ENCODE peak calls at places on chromosome 12, in six cellular contexts. B, W, M, O, Q and H are unnamed samples.

GRCh38 chr12:53299101-53299453 is 418 bp upstream of the MYG1 start:
- DNase-seq in B (peak; percentile 60), W (peak; percentile 74), M (peak; percentile 47), O (no peak), Q (no peak), H (no peak)

GRCh38 chr12:119075918-119076317 is 94.6 kb downstream of the SRRM4 start:
- DNase-seq in B (no peak), W (no peak), M (no peak), O (no peak), Q (no peak), H (no peak)

GRCh38 chr12:70948976-70949336 is 28.4 kb upstream of the PTPRR start:
- DNase-seq in B (no peak), W (no peak), M (no peak), O (no peak), Q (no peak), H (no peak)

GRCh38 chr12:58364389-58365086 is 423.2 kb downstream of the ATP23 start:
- DNase-seq in B (peak; percentile 49), W (peak; percentile 100), M (no peak), O (no peak), Q (no peak), H (no peak)

GRCh38 chr12:32197421-32197820 is 90.8 kb downstream of the BICD1 start:
- DNase-seq in B (no peak), W (no peak), M (no peak), O (no peak), Q (no peak), H (no peak)

GRCh38 chr12:64427988-64428387 is 23.8 kb downstream of the XPOT start:
- DNase-seq in B (no peak), W (no peak), M (no peak), O (no peak), Q (no peak), H (no peak)

GRCh38 chr12:50050410-50051280 is 6.8 kb upstream of the ASIC1 start:
- DNase-seq in B (no peak), W (no peak), M (no peak), O (peak; percentile 40), Q (no peak), H (peak; percentile 78)

GRCh38 chr12:89873745-89874144 is 165.1 kb upstream of the ATP2B1 start:
- DNase-seq in B (no peak), W (no peak), M (no peak), O (no peak), Q (no peak), H (no peak)

GRCh38 chr12:121158085-121158484 is 25.4 kb downstream of the P2RX7 start:
- DNase-seq in B (no peak), W (no peak), M (no peak), O (no peak), Q (no peak), H (no peak)

GRCh38 chr12:111248221-111248620 is 120.7 kb downstream of the PHETA1 start:
- DNase-seq in B (no peak), W (no peak), M (no peak), O (no peak), Q (peak; percentile 79), H (no peak)

GRCh38 chr12:124428136-124428791 is 133.4 kb downstream of the RFLNA start:
- DNase-seq in B (no peak), W (no peak), M (no peak), O (no peak), Q (peak; percentile 92), H (no peak)

GRCh38 chr12:109197327-109197726 is 80.9 kb downstream of the ACACB start:
- DNase-seq in B (no peak), W (no peak), M (no peak), O (no peak), Q (no peak), H (no peak)

GRCh38 chr12:4781212-4781611 is 61.0 kb downstream of the GALNT8 start:
- DNase-seq in B (peak; percentile 46), W (no peak), M (no peak), O (no peak), Q (no peak), H (no peak)

GRCh38 chr12:4037747-4038312 is 164.6 kb upstream of the PARP11 start:
- DNase-seq in B (peak; percentile 66), W (peak; percentile 72), M (peak; percentile 19), O (peak; percentile 34), Q (no peak), H (peak; percentile 40)

GRCh38 chr12:59737725-59738463 is 142.1 kb downstream of the SLC16A7 start:
- DNase-seq in B (no peak), W (peak; percentile 22), M (no peak), O (no peak), Q (no peak), H (no peak)

GRCh38 chr12:131893605-131894312 is 663 bp upstream of the ULK1 start:
- DNase-seq in B (no peak), W (no peak), M (no peak), O (no peak), Q (peak; percentile 31), H (peak; percentile 3)

GRCh38 chr12:122944588-122944987 is 21.7 kb downstream of the ABCB9 start:
- DNase-seq in B (peak; percentile 53), W (no peak), M (no peak), O (no peak), Q (no peak), H (no peak)